ENCODE peak calls at places on chromosomes 6 and 20, in six cellular contexts. One of them, this sample, is unnamed.

GRCh38 chr6:144055121-144055931 is 40.0 kb downstream of the SF3B5 start:
- DNase-seq in stomach: no peak
- DNase-seq in stimulated activated CD4-positive, alpha-beta T cell treated with anti-CD3 and anti-CD28 coated beads, Interleukin-1b, Interleukin-23, amount 100 ng/mL, for 4 hours: no peak
- DNase-seq in AG09309: no peak
- DNase-seq in non-pigmented ciliary epithelial cell: no peak
- DNase-seq in NAMALWA: no peak
- DNase-seq in this sample: no peak

GRCh38 chr6:84926756-84927155 is 162.4 kb upstream of the TBX18 start:
- DNase-seq in stomach: no peak
- DNase-seq in stimulated activated CD4-positive, alpha-beta T cell treated with anti-CD3 and anti-CD28 coated beads, Interleukin-1b, Interleukin-23, amount 100 ng/mL, for 4 hours: no peak
- DNase-seq in AG09309: no peak
- DNase-seq in non-pigmented ciliary epithelial cell: peak; percentile 15
- DNase-seq in NAMALWA: no peak
- DNase-seq in this sample: no peak

GRCh38 chr6:29547573-29547972 is 12.0 kb downstream of the UBD start:
- DNase-seq in stomach: no peak
- DNase-seq in stimulated activated CD4-positive, alpha-beta T cell treated with anti-CD3 and anti-CD28 coated beads, Interleukin-1b, Interleukin-23, amount 100 ng/mL, for 4 hours: no peak
- DNase-seq in AG09309: no peak
- DNase-seq in non-pigmented ciliary epithelial cell: no peak
- DNase-seq in NAMALWA: no peak
- DNase-seq in this sample: no peak

GRCh38 chr20:3000852-3001523 is 42.4 kb upstream of the GNRH2 start:
- DNase-seq in stomach: no peak
- DNase-seq in stimulated activated CD4-positive, alpha-beta T cell treated with anti-CD3 and anti-CD28 coated beads, Interleukin-1b, Interleukin-23, amount 100 ng/mL, for 4 hours: no peak
- DNase-seq in AG09309: peak; percentile 35
- DNase-seq in non-pigmented ciliary epithelial cell: peak; percentile 37
- DNase-seq in NAMALWA: peak; percentile 83
- DNase-seq in this sample: peak; percentile 57

GRCh38 chr6:21109421-21110178 is 484.0 kb upstream of the SOX4 start:
- DNase-seq in stomach: no peak
- DNase-seq in stimulated activated CD4-positive, alpha-beta T cell treated with anti-CD3 and anti-CD28 coated beads, Interleukin-1b, Interleukin-23, amount 100 ng/mL, for 4 hours: no peak
- DNase-seq in AG09309: peak; percentile 52
- DNase-seq in non-pigmented ciliary epithelial cell: peak; percentile 62
- DNase-seq in NAMALWA: peak; percentile 8
- DNase-seq in this sample: no peak

GRCh38 chr20:37358366-37359150 is 12.6 kb downstream of the SRC start:
- DNase-seq in stomach: peak; percentile 57
- DNase-seq in stimulated activated CD4-positive, alpha-beta T cell treated with anti-CD3 and anti-CD28 coated beads, Interleukin-1b, Interleukin-23, amount 100 ng/mL, for 4 hours: no peak
- DNase-seq in AG09309: no peak
- DNase-seq in non-pigmented ciliary epithelial cell: no peak
- DNase-seq in NAMALWA: no peak
- DNase-seq in this sample: no peak

GRCh38 chr6:169097336-169098052 is 156.2 kb downstream of the THBS2 start:
- DNase-seq in stomach: no peak
- DNase-seq in stimulated activated CD4-positive, alpha-beta T cell treated with anti-CD3 and anti-CD28 coated beads, Interleukin-1b, Interleukin-23, amount 100 ng/mL, for 4 hours: no peak
- DNase-seq in AG09309: peak; percentile 97
- DNase-seq in non-pigmented ciliary epithelial cell: peak; percentile 97
- DNase-seq in NAMALWA: no peak
- DNase-seq in this sample: no peak

GRCh38 chr6:77433888-77434287 is 29.4 kb downstream of the HTR1B start:
- DNase-seq in stomach: no peak
- DNase-seq in stimulated activated CD4-positive, alpha-beta T cell treated with anti-CD3 and anti-CD28 coated beads, Interleukin-1b, Interleukin-23, amount 100 ng/mL, for 4 hours: no peak
- DNase-seq in AG09309: no peak
- DNase-seq in non-pigmented ciliary epithelial cell: no peak
- DNase-seq in NAMALWA: no peak
- DNase-seq in this sample: no peak

GRCh38 chr6:32868257-32868788 is 14.3 kb downstream of the PSMB9 start:
- DNase-seq in stomach: peak; percentile 86
- DNase-seq in stimulated activated CD4-positive, alpha-beta T cell treated with anti-CD3 and anti-CD28 coated beads, Interleukin-1b, Interleukin-23, amount 100 ng/mL, for 4 hours: peak; percentile 81
- DNase-seq in AG09309: no peak
- DNase-seq in non-pigmented ciliary epithelial cell: no peak
- DNase-seq in NAMALWA: peak; percentile 93
- DNase-seq in this sample: peak; percentile 78

GRCh38 chr6:84500726-84501125 is 263.7 kb downstream of the TBX18 start:
- DNase-seq in stomach: no peak
- DNase-seq in stimulated activated CD4-positive, alpha-beta T cell treated with anti-CD3 and anti-CD28 coated beads, Interleukin-1b, Interleukin-23, amount 100 ng/mL, for 4 hours: no peak
- DNase-seq in AG09309: no peak
- DNase-seq in non-pigmented ciliary epithelial cell: no peak
- DNase-seq in NAMALWA: no peak
- DNase-seq in this sample: no peak

GRCh38 chr20:4922186-4922585 is 79.1 kb downstream of the SLC23A2 start:
- DNase-seq in stomach: no peak
- DNase-seq in stimulated activated CD4-positive, alpha-beta T cell treated with anti-CD3 and anti-CD28 coated beads, Interleukin-1b, Interleukin-23, amount 100 ng/mL, for 4 hours: no peak
- DNase-seq in AG09309: no peak
- DNase-seq in non-pigmented ciliary epithelial cell: no peak
- DNase-seq in NAMALWA: no peak
- DNase-seq in this sample: no peak

GRCh38 chr6:137013738-137014602 is 30.8 kb downstream of the IL20RA start:
- DNase-seq in stomach: no peak
- DNase-seq in stimulated activated CD4-positive, alpha-beta T cell treated with anti-CD3 and anti-CD28 coated beads, Interleukin-1b, Interleukin-23, amount 100 ng/mL, for 4 hours: no peak
- DNase-seq in AG09309: peak; percentile 46
- DNase-seq in non-pigmented ciliary epithelial cell: no peak
- DNase-seq in NAMALWA: peak; percentile 33
- DNase-seq in this sample: peak; percentile 4

GRCh38 chr20:61560361-61560853 is 308.3 kb downstream of the CDH4 start:
- DNase-seq in stomach: no peak
- DNase-seq in stimulated activated CD4-positive, alpha-beta T cell treated with anti-CD3 and anti-CD28 coated beads, Interleukin-1b, Interleukin-23, amount 100 ng/mL, for 4 hours: no peak
- DNase-seq in AG09309: peak; percentile 59
- DNase-seq in non-pigmented ciliary epithelial cell: no peak
- DNase-seq in NAMALWA: no peak
- DNase-seq in this sample: no peak

GRCh38 chr20:53843645-53844044 is 226.7 kb downstream of the BCAS1 start:
- DNase-seq in stomach: no peak
- DNase-seq in stimulated activated CD4-positive, alpha-beta T cell treated with anti-CD3 and anti-CD28 coated beads, Interleukin-1b, Interleukin-23, amount 100 ng/mL, for 4 hours: no peak
- DNase-seq in AG09309: no peak
- DNase-seq in non-pigmented ciliary epithelial cell: no peak
- DNase-seq in NAMALWA: no peak
- DNase-seq in this sample: no peak

GRCh38 chr20:23021541-23021940 is 13.6 kb upstream of the SSTR4 start:
- DNase-seq in stomach: no peak
- DNase-seq in stimulated activated CD4-positive, alpha-beta T cell treated with anti-CD3 and anti-CD28 coated beads, Interleukin-1b, Interleukin-23, amount 100 ng/mL, for 4 hours: no peak
- DNase-seq in AG09309: no peak
- DNase-seq in non-pigmented ciliary epithelial cell: no peak
- DNase-seq in NAMALWA: no peak
- DNase-seq in this sample: no peak

GRCh38 chr6:165118736-165119135 is 190.7 kb downstream of the C6orf118 start:
- DNase-seq in stomach: no peak
- DNase-seq in stimulated activated CD4-positive, alpha-beta T cell treated with anti-CD3 and anti-CD28 coated beads, Interleukin-1b, Interleukin-23, amount 100 ng/mL, for 4 hours: no peak
- DNase-seq in AG09309: no peak
- DNase-seq in non-pigmented ciliary epithelial cell: no peak
- DNase-seq in NAMALWA: no peak
- DNase-seq in this sample: no peak

GRCh38 chr6:8483650-8484049 is 48.3 kb upstream of the SLC35B3 start:
- DNase-seq in stomach: no peak
- DNase-seq in stimulated activated CD4-positive, alpha-beta T cell treated with anti-CD3 and anti-CD28 coated beads, Interleukin-1b, Interleukin-23, amount 100 ng/mL, for 4 hours: no peak
- DNase-seq in AG09309: no peak
- DNase-seq in non-pigmented ciliary epithelial cell: no peak
- DNase-seq in NAMALWA: no peak
- DNase-seq in this sample: no peak

GRCh38 chr6:157240059-157240959 is 83.0 kb downstream of the TMEM242 start:
- DNase-seq in stomach: no peak
- DNase-seq in stimulated activated CD4-positive, alpha-beta T cell treated with anti-CD3 and anti-CD28 coated beads, Interleukin-1b, Interleukin-23, amount 100 ng/mL, for 4 hours: no peak
- DNase-seq in AG09309: peak; percentile 53
- DNase-seq in non-pigmented ciliary epithelial cell: no peak
- DNase-seq in NAMALWA: no peak
- DNase-seq in this sample: no peak

GRCh38 chr6:11042750-11043551 is 1.2 kb downstream of the ELOVL2 start:
- DNase-seq in stomach: no peak
- DNase-seq in stimulated activated CD4-positive, alpha-beta T cell treated with anti-CD3 and anti-CD28 coated beads, Interleukin-1b, Interleukin-23, amount 100 ng/mL, for 4 hours: no peak
- DNase-seq in AG09309: no peak
- DNase-seq in non-pigmented ciliary epithelial cell: no peak
- DNase-seq in NAMALWA: peak; percentile 9
- DNase-seq in this sample: no peak

GRCh38 chr6:4055420-4056041 is 23.4 kb downstream of the FAM217A start:
- DNase-seq in stomach: peak; percentile 45
- DNase-seq in stimulated activated CD4-positive, alpha-beta T cell treated with anti-CD3 and anti-CD28 coated beads, Interleukin-1b, Interleukin-23, amount 100 ng/mL, for 4 hours: no peak
- DNase-seq in AG09309: peak; percentile 42
- DNase-seq in non-pigmented ciliary epithelial cell: peak; percentile 65
- DNase-seq in NAMALWA: peak; percentile 20
- DNase-seq in this sample: peak; percentile 32

GRCh38 chr6:45724511-45724910 is 291.1 kb downstream of the CLIC5 start:
- DNase-seq in stomach: no peak
- DNase-seq in stimulated activated CD4-positive, alpha-beta T cell treated with anti-CD3 and anti-CD28 coated beads, Interleukin-1b, Interleukin-23, amount 100 ng/mL, for 4 hours: no peak
- DNase-seq in AG09309: peak; percentile 63
- DNase-seq in non-pigmented ciliary epithelial cell: peak; percentile 57
- DNase-seq in NAMALWA: no peak
- DNase-seq in this sample: no peak

GRCh38 chr6:113539202-113539601 is 317.9 kb upstream of the MARCKS start:
- DNase-seq in stomach: no peak
- DNase-seq in stimulated activated CD4-positive, alpha-beta T cell treated with anti-CD3 and anti-CD28 coated beads, Interleukin-1b, Interleukin-23, amount 100 ng/mL, for 4 hours: no peak
- DNase-seq in AG09309: no peak
- DNase-seq in non-pigmented ciliary epithelial cell: no peak
- DNase-seq in NAMALWA: no peak
- DNase-seq in this sample: no peak

GRCh38 chr6:380234-381218 is 11.0 kb upstream of the IRF4 start:
- DNase-seq in stomach: no peak
- DNase-seq in stimulated activated CD4-positive, alpha-beta T cell treated with anti-CD3 and anti-CD28 coated beads, Interleukin-1b, Interleukin-23, amount 100 ng/mL, for 4 hours: no peak
- DNase-seq in AG09309: no peak
- DNase-seq in non-pigmented ciliary epithelial cell: no peak
- DNase-seq in NAMALWA: no peak
- DNase-seq in this sample: no peak

GRCh38 chr6:16228709-16229665 is 9.4 kb upstream of the GMPR start:
- DNase-seq in stomach: peak; percentile 40
- DNase-seq in stimulated activated CD4-positive, alpha-beta T cell treated with anti-CD3 and anti-CD28 coated beads, Interleukin-1b, Interleukin-23, amount 100 ng/mL, for 4 hours: no peak
- DNase-seq in AG09309: no peak
- DNase-seq in non-pigmented ciliary epithelial cell: no peak
- DNase-seq in NAMALWA: no peak
- DNase-seq in this sample: no peak

GRCh38 chr20:43895235-43895634 is 19.4 kb upstream of the TOX2 start:
- DNase-seq in stomach: no peak
- DNase-seq in stimulated activated CD4-positive, alpha-beta T cell treated with anti-CD3 and anti-CD28 coated beads, Interleukin-1b, Interleukin-23, amount 100 ng/mL, for 4 hours: no peak
- DNase-seq in AG09309: no peak
- DNase-seq in non-pigmented ciliary epithelial cell: no peak
- DNase-seq in NAMALWA: no peak
- DNase-seq in this sample: no peak

GRCh38 chr6:24009319-24009718 is 116.7 kb upstream of the NRSN1 start:
- DNase-seq in stomach: no peak
- DNase-seq in stimulated activated CD4-positive, alpha-beta T cell treated with anti-CD3 and anti-CD28 coated beads, Interleukin-1b, Interleukin-23, amount 100 ng/mL, for 4 hours: no peak
- DNase-seq in AG09309: no peak
- DNase-seq in non-pigmented ciliary epithelial cell: no peak
- DNase-seq in NAMALWA: no peak
- DNase-seq in this sample: no peak

GRCh38 chr6:29975561-29975907 is 33.2 kb downstream of the HLA-A start:
- DNase-seq in stomach: no peak
- DNase-seq in stimulated activated CD4-positive, alpha-beta T cell treated with anti-CD3 and anti-CD28 coated beads, Interleukin-1b, Interleukin-23, amount 100 ng/mL, for 4 hours: no peak
- DNase-seq in AG09309: no peak
- DNase-seq in non-pigmented ciliary epithelial cell: no peak
- DNase-seq in NAMALWA: no peak
- DNase-seq in this sample: no peak

GRCh38 chr20:24966317-24967012 is 17.4 kb downstream of the CST7 start:
- DNase-seq in stomach: no peak
- DNase-seq in stimulated activated CD4-positive, alpha-beta T cell treated with anti-CD3 and anti-CD28 coated beads, Interleukin-1b, Interleukin-23, amount 100 ng/mL, for 4 hours: no peak
- DNase-seq in AG09309: no peak
- DNase-seq in non-pigmented ciliary epithelial cell: no peak
- DNase-seq in NAMALWA: no peak
- DNase-seq in this sample: no peak

GRCh38 chr6:5116243-5116991 is 31.3 kb downstream of the PPP1R3G start:
- DNase-seq in stomach: no peak
- DNase-seq in stimulated activated CD4-positive, alpha-beta T cell treated with anti-CD3 and anti-CD28 coated beads, Interleukin-1b, Interleukin-23, amount 100 ng/mL, for 4 hours: no peak
- DNase-seq in AG09309: no peak
- DNase-seq in non-pigmented ciliary epithelial cell: no peak
- DNase-seq in NAMALWA: no peak
- DNase-seq in this sample: no peak

GRCh38 chr20:45952861-45953260 is 18.4 kb downstream of the PCIF1 start:
- DNase-seq in stomach: no peak
- DNase-seq in stimulated activated CD4-positive, alpha-beta T cell treated with anti-CD3 and anti-CD28 coated beads, Interleukin-1b, Interleukin-23, amount 100 ng/mL, for 4 hours: no peak
- DNase-seq in AG09309: no peak
- DNase-seq in non-pigmented ciliary epithelial cell: no peak
- DNase-seq in NAMALWA: no peak
- DNase-seq in this sample: no peak

GRCh38 chr20:35992713-35993335 is 24.4 kb downstream of the CNBD2 start:
- DNase-seq in stomach: peak; percentile 45
- DNase-seq in stimulated activated CD4-positive, alpha-beta T cell treated with anti-CD3 and anti-CD28 coated beads, Interleukin-1b, Interleukin-23, amount 100 ng/mL, for 4 hours: peak; percentile 4
- DNase-seq in AG09309: no peak
- DNase-seq in non-pigmented ciliary epithelial cell: peak; percentile 18
- DNase-seq in NAMALWA: peak; percentile 92
- DNase-seq in this sample: peak; percentile 45

GRCh38 chr6:391559-392440 is at the start of gene IRF4:
- DNase-seq in stomach: no peak
- DNase-seq in stimulated activated CD4-positive, alpha-beta T cell treated with anti-CD3 and anti-CD28 coated beads, Interleukin-1b, Interleukin-23, amount 100 ng/mL, for 4 hours: peak; percentile 77
- DNase-seq in AG09309: no peak
- DNase-seq in non-pigmented ciliary epithelial cell: no peak
- DNase-seq in NAMALWA: peak; percentile 61
- DNase-seq in this sample: no peak

GRCh38 chr20:37886851-37887297 is 16.1 kb upstream of the VSTM2L start:
- DNase-seq in stomach: peak; percentile 64
- DNase-seq in stimulated activated CD4-positive, alpha-beta T cell treated with anti-CD3 and anti-CD28 coated beads, Interleukin-1b, Interleukin-23, amount 100 ng/mL, for 4 hours: no peak
- DNase-seq in AG09309: no peak
- DNase-seq in non-pigmented ciliary epithelial cell: no peak
- DNase-seq in NAMALWA: no peak
- DNase-seq in this sample: no peak

This sample was measured in putamen.